ENCODE peak calls at places on chromosome 7, in six cellular contexts. Q is mammary epithelial cell, N is ascending aorta, U is left ventricle myocardium inferior, L is psoas muscle, C is dorsolateral prefrontal cortex. A is an unnamed sample.

GRCh38 chr7:55591282-55591931 is 19.1 kb upstream of the VOPP1 start:
- DNase-seq in Q (no peak), N (no peak), U (no peak), L (no peak), C (no peak), A (no peak)

GRCh38 chr7:138669364-138669763 is 31.8 kb downstream of the SVOPL start:
- DNase-seq in Q (no peak), N (no peak), U (no peak), L (no peak), C (no peak), A (no peak)

GRCh38 chr7:44145969-44146897 is 5.1 kb upstream of the MYL7 start:
- DNase-seq in Q (no peak), N (peak), U (peak), L (peak), C (peak), A (no peak)

GRCh38 chr7:95865716-95866371 is 93.5 kb downstream of the DYNC1I1 start:
- DNase-seq in Q (no peak), N (no peak), U (no peak), L (no peak), C (no peak), A (peak)

GRCh38 chr7:21345361-21345760 is 82.5 kb upstream of the SP4 start:
- DNase-seq in Q (no peak), N (no peak), U (no peak), L (no peak), C (no peak), A (no peak)

GRCh38 chr7:104838537-104839299 is 175.3 kb upstream of the KMT2E start:
- DNase-seq in Q (no peak), N (no peak), U (no peak), L (no peak), C (no peak), A (no peak)

GRCh38 chr7:93515144-93515543 is 59.4 kb downstream of the CALCR start:
- DNase-seq in Q (peak), N (no peak), U (no peak), L (no peak), C (no peak), A (no peak)

GRCh38 chr7:70837589-70837988 is 294.4 kb upstream of the GALNT17 start:
- DNase-seq in Q (no peak), N (no peak), U (no peak), L (no peak), C (no peak), A (no peak)

GRCh38 chr7:23915196-23915595 is 205.2 kb downstream of the STK31 start:
- DNase-seq in Q (no peak), N (no peak), U (no peak), L (no peak), C (no peak), A (no peak)

GRCh38 chr7:69912846-69913245 is 314.6 kb downstream of the AUTS2 start:
- DNase-seq in Q (no peak), N (no peak), U (no peak), L (no peak), C (no peak), A (no peak)

GRCh38 chr7:95649546-95649945 is 53.2 kb upstream of the PDK4 start:
- DNase-seq in Q (no peak), N (no peak), U (no peak), L (no peak), C (no peak), A (no peak)

GRCh38 chr7:90705391-90706066 is 109.4 kb downstream of the CDK14 start:
- DNase-seq in Q (no peak), N (no peak), U (no peak), L (no peak), C (no peak), A (no peak)

GRCh38 chr7:42029405-42029804 is 207.6 kb downstream of the GLI3 start:
- DNase-seq in Q (no peak), N (no peak), U (no peak), L (no peak), C (no peak), A (no peak)

GRCh38 chr7:107742678-107743566 is 1.0 kb upstream of the CBLL1 start:
- DNase-seq in Q (no peak), N (peak), U (peak), L (peak), C (peak), A (no peak)

GRCh38 chr7:5419523-5420107 is 4.0 kb downstream of the TNRC18 start:
- DNase-seq in Q (peak), N (no peak), U (peak), L (no peak), C (peak), A (no peak)

GRCh38 chr7:98867271-98867701 is 2.5 kb downstream of the TMEM130 start:
- DNase-seq in Q (no peak), N (no peak), U (no peak), L (peak), C (peak), A (no peak)

GRCh38 chr7:122886357-122887081 is at the start of gene CADPS2:
- DNase-seq in Q (peak), N (peak), U (peak), L (peak), C (peak), A (peak)

GRCh38 chr7:29921404-29922010 is 68.1 kb downstream of the SCRN1 start:
- DNase-seq in Q (peak), N (no peak), U (no peak), L (no peak), C (no peak), A (peak)

GRCh38 chr7:154767821-154768415 is 235.0 kb downstream of the PAXIP1 start:
- DNase-seq in Q (no peak), N (no peak), U (no peak), L (no peak), C (no peak), A (no peak)

GRCh38 chr7:140972876-140973829 is 41.6 kb downstream of the MRPS33 start:
- DNase-seq in Q (no peak), N (no peak), U (no peak), L (no peak), C (no peak), A (no peak)

GRCh38 chr7:44280993-44281721 is 44.2 kb downstream of the CAMK2B start:
- DNase-seq in Q (no peak), N (peak), U (peak), L (peak), C (peak), A (no peak)

GRCh38 chr7:154579711-154580110 is 423.2 kb downstream of the PAXIP1 start:
- DNase-seq in Q (no peak), N (no peak), U (no peak), L (no peak), C (no peak), A (no peak)

GRCh38 chr7:132732466-132732865 is 156.2 kb upstream of the PLXNA4 start:
- DNase-seq in Q (no peak), N (no peak), U (no peak), L (no peak), C (no peak), A (no peak)

GRCh38 chr7:24926623-24927539 is 53.1 kb downstream of the OSBPL3 start:
- DNase-seq in Q (no peak), N (no peak), U (no peak), L (no peak), C (no peak), A (no peak)

GRCh38 chr7:30433082-30433481 is 45.5 kb downstream of the NOD1 start:
- DNase-seq in Q (no peak), N (peak), U (peak), L (peak), C (no peak), A (peak)

GRCh38 chr7:153891990-153892389 is 160.2 kb upstream of the DPP6 start:
- DNase-seq in Q (no peak), N (no peak), U (no peak), L (no peak), C (no peak), A (no peak)

GRCh38 chr7:32616625-32617024 is 121.3 kb downstream of the AVL9 start:
- DNase-seq in Q (peak), N (peak), U (peak), L (peak), C (no peak), A (peak)

GRCh38 chr7:131897790-131898165 is 341.4 kb upstream of the PODXL start:
- DNase-seq in Q (no peak), N (peak), U (no peak), L (no peak), C (no peak), A (no peak)

GRCh38 chr7:139762886-139763285 is 14.9 kb downstream of the HIPK2 start:
- DNase-seq in Q (no peak), N (no peak), U (no peak), L (no peak), C (no peak), A (no peak)

GRCh38 chr7:151822541-151823181 is 54.3 kb downstream of the PRKAG2 start:
- DNase-seq in Q (no peak), N (no peak), U (no peak), L (peak), C (no peak), A (no peak)

GRCh38 chr7:74031403-74032190 is 3.6 kb downstream of the ELN start:
- DNase-seq in Q (no peak), N (no peak), U (no peak), L (peak), C (no peak), A (no peak)

GRCh38 chr7:31408120-31408729 is 67.7 kb upstream of the NEUROD6 start:
- DNase-seq in Q (peak), N (no peak), U (no peak), L (no peak), C (no peak), A (peak)

GRCh38 chr7:22782616-22783232 is 39.9 kb downstream of the TOMM7 start:
- DNase-seq in Q (peak), N (peak), U (peak), L (peak), C (no peak), A (no peak)

GRCh38 chr7:97298561-97298960 is 181.1 kb downstream of the SDHAF3 start:
- DNase-seq in Q (no peak), N (no peak), U (no peak), L (no peak), C (no peak), A (no peak)

GRCh38 chr7:14133752-14134151 is 144.3 kb upstream of the ETV1 start:
- DNase-seq in Q (no peak), N (no peak), U (no peak), L (no peak), C (no peak), A (no peak)

GRCh38 chr7:137948083-137948844 is 53.6 kb downstream of the CREB3L2 start:
- DNase-seq in Q (no peak), N (no peak), U (no peak), L (no peak), C (no peak), A (no peak)

GRCh38 chr7:107078517-107078966 is 34.0 kb downstream of the PRKAR2B start:
- DNase-seq in Q (peak), N (no peak), U (no peak), L (no peak), C (no peak), A (no peak)

GRCh38 chr7:113892818-113893217 is 26.0 kb downstream of the PPP1R3A start:
- DNase-seq in Q (no peak), N (no peak), U (no peak), L (no peak), C (no peak), A (no peak)

DNA sequence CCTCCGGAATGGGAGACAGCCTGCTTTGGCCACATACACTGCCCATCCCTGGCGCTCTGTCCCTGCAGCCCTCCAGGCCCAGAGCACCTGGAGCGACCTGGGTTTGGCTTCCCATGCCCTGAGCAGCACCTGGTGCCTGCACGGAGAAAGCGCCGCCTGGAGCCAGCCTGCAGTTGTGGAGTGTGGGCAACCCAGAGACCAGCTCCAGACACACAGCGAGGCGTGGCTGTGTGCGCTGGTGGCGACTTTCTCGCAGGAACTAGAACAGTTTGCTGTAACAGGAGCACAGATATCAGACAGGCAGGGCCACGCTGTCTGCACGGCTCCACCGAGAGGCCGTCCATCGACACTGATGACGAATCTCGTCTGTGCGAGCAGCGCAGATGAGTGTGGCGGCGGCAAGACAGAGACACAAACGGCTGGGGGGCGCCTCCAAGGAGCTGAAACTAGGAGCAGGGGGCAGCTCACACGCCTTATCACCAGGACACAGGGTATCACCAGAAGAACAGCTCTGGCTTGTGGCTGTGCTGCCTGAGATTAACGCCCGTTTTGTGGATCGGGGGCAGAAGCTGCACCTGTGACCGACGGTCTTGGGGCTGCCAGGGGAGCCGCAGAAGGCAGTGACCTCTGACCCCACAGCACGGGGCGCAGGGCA is 275.3 kb downstream of the DNAJB6 start:
- DNase-seq in Q (no peak), N (peak), U (no peak), L (no peak), C (no peak), A (no peak)
- H3K4me3 ChIP-seq in Q (no peak), N (peak), U (peak), L (peak), C (no peak), A (no peak)

GRCh38 chr7:149832332-149833041 is 5.7 kb upstream of the ZNF862 start:
- DNase-seq in Q (no peak), N (no peak), U (no peak), L (peak), C (peak), A (no peak)
- TF ChIP-seq CTCF in Q (no peak), N (no peak), U (no peak), L (no peak), C (no peak), A (no peak)

GRCh38 chr7:112800486-112800885 is 10.3 kb upstream of the TMEM168 start:
- DNase-seq in Q (no peak), N (no peak), U (no peak), L (no peak), C (no peak), A (no peak)

GRCh38 chr7:112798199-112799159 is 8.3 kb upstream of the TMEM168 start:
- DNase-seq in Q (no peak), N (no peak), U (no peak), L (no peak), C (no peak), A (no peak)

GRCh38 chr7:112802406-112802805 is 12.2 kb upstream of the TMEM168 start:
- DNase-seq in Q (no peak), N (no peak), U (no peak), L (no peak), C (no peak), A (no peak)

GRCh38 chr7:112799473-112799872 is 9.3 kb upstream of the TMEM168 start:
- DNase-seq in Q (no peak), N (no peak), U (no peak), L (no peak), C (no peak), A (no peak)
- H3K4me3 ChIP-seq in Q (no peak), N (no peak), U (no peak), L (no peak), C (no peak), A (no peak)

DNA sequence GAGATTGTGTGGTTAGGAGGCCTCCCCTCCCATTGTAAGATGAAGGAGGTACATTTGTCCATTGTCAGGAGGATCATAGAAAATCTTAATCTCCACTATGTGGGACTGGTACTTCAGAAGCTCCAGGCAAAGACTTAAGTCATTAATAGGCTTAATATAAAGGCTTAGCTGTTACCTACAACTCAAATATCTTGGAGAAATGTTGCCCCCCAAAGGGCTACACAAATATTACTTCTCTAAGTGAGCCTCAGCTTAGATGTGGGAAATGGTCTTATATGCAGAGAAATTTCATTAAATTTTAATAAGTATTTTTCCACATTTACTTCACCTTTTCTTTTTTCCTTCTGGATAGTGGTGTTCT is 27.2 kb downstream of the TAS2R41 start:
- DNase-seq in Q (no peak), N (no peak), U (no peak), L (no peak), C (no peak), A (no peak)
- TF ChIP-seq CTCF in Q (no peak), N (no peak), U (peak), L (no peak), C (no peak), A (no peak)

DNA sequence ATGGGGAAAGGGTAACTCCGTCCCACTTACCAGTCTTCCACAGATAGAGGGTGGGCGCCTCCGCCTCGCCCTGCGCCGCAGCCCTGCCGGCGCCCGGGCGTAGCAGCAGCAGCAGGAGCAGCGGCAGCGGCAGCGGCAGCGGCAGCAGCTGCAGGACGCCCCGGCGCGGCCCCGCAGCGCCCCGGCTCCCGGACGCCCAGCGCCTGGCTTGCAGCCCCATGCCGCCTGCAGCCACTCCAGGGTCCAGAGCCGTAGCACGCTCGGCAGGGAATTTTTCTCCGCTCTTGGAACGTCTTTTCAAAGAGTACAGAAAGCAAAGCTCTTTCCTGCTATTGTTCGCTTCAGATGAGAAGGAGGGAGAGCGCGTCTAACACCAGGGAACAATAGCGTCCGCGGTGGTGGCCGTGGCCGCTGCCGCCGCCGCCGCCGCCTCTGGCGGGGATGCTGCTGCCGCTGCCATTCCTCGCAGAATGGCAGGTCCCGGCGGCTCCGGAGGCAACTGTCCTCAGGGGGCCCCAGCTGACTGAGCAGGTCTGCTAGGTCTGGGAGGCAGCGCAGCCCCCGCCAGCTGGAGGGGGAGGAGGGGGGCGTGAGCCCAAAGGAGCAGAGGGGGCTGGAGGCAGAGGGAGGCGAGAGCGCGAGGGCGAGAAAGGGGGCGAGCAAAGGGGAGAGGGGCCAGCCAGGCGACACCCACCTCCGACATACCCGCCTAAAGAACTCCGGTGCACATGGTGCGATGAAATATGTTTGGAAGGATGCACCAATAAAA is at the start of gene THSD7A:
- DNase-seq in Q (peak), N (no peak), U (peak), L (peak), C (peak), A (no peak)
- H3K4me3 ChIP-seq in Q (peak), N (peak), U (peak), L (peak), C (peak), A (peak)

DNA sequence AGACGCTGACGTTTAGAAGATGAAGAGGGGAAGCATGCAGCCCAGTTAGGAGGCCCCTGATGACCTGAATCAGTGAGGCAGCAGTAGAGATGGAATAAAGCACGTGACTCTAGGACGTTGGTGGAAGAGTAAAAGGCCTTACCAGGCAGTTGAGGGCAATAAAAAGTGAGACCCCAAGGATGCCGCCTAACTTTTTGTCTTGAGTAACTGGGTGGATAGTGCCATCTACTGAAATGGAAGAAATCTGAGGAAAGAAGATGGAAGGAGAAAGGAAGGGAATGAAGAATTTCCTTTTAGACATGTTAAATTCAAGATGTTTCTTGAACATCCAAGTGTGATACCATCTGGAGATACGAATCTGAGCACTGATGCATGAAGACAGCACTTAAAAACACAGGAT is 220.0 kb upstream of the LRRN3 start:
- DNase-seq in Q (no peak), N (no peak), U (no peak), L (no peak), C (no peak), A (no peak)
- TF ChIP-seq CTCF in Q (no peak), N (no peak), U (no peak), L (no peak), C (no peak), A (no peak)

GRCh38 chr7:46554688-46555422 is 633.8 kb upstream of the IGFBP3 start:
- DNase-seq in Q (peak), N (no peak), U (no peak), L (no peak), C (no peak), A (no peak)
- H3K4me3 ChIP-seq in Q (no peak), N (no peak), U (no peak), L (no peak), C (no peak), A (no peak)

GRCh38 chr7:35424869-35425495 is 171.1 kb upstream of the TBX20 start:
- DNase-seq in Q (peak), N (no peak), U (peak), L (peak), C (no peak), A (peak)

GRCh38 chr7:35436452-35436851 is 182.6 kb upstream of the TBX20 start:
- DNase-seq in Q (no peak), N (no peak), U (no peak), L (no peak), C (no peak), A (no peak)

GRCh38 chr7:35430547-35431153 is 176.8 kb upstream of the TBX20 start:
- DNase-seq in Q (peak), N (no peak), U (no peak), L (no peak), C (no peak), A (no peak)
- TF ChIP-seq CTCF in Q (peak), N (no peak), U (no peak), L (peak), C (no peak), A (no peak)

GRCh38 chr7:100626530-100627237 is 14.3 kb downstream of the MOSPD3 start:
- DNase-seq in Q (peak), N (peak), U (peak), L (peak), C (peak), A (peak)
- H3K4me3 ChIP-seq in Q (no peak), N (peak), U (peak), L (peak), C (peak), A (peak)

A was measured in astrocyte of the cerebellum.